ENCODE peak calls at places on chromosomes 6 and 20, in nine cellular contexts. One of them, this sample, is unnamed.

GRCh38 chr6:84773133-84773430 is 8.7 kb upstream of the TBX18 start:
- DNase-seq in activated B cell treated with CpG ODN at 0.5 μM for 24 hours: no peak
- DNase-seq in frontal cortex: no peak
- DNase-seq in SK-N-SH: no peak
- DNase-seq in adipocyte: no peak
- DNase-seq in heart right ventricle: no peak
- DNase-seq in stimulated activated CD4-positive, alpha-beta T cell treated with anti-CD3 and anti-CD28 coated beads, TNF-alpha, amount 100 ng/mL, for 1 hour: no peak
- DNase-seq in lower leg skin: no peak
- DNase-seq in A673: peak; percentile 51
- DNase-seq in this sample: no peak

GRCh38 chr20:58019027-58019849 is 209.2 kb downstream of the ANKRD60 start:
- DNase-seq in heart right ventricle: no peak
- DNase-seq in frontal cortex: no peak
- DNase-seq in stimulated activated CD4-positive, alpha-beta T cell treated with anti-CD3 and anti-CD28 coated beads, TNF-alpha, amount 100 ng/mL, for 1 hour: no peak
- DNase-seq in adipocyte: peak; percentile 68
- DNase-seq in lower leg skin: no peak
- DNase-seq in A673: no peak
- DNase-seq in activated B cell treated with CpG ODN at 0.5 μM for 24 hours: no peak
- DNase-seq in SK-N-SH: no peak
- DNase-seq in this sample: peak; percentile 40

GRCh38 chr20:35106827-35107380 is 14.3 kb upstream of the TRPC4AP start:
- DNase-seq in frontal cortex: no peak
- DNase-seq in lower leg skin: no peak
- DNase-seq in stimulated activated CD4-positive, alpha-beta T cell treated with anti-CD3 and anti-CD28 coated beads, TNF-alpha, amount 100 ng/mL, for 1 hour: no peak
- DNase-seq in adipocyte: no peak
- DNase-seq in SK-N-SH: no peak
- DNase-seq in A673: no peak
- DNase-seq in heart right ventricle: no peak
- DNase-seq in activated B cell treated with CpG ODN at 0.5 μM for 24 hours: no peak
- DNase-seq in this sample: no peak

GRCh38 chr6:38052035-38052434 is 232.5 kb downstream of the ZFAND3 start:
- DNase-seq in frontal cortex: no peak
- DNase-seq in A673: no peak
- DNase-seq in lower leg skin: no peak
- DNase-seq in stimulated activated CD4-positive, alpha-beta T cell treated with anti-CD3 and anti-CD28 coated beads, TNF-alpha, amount 100 ng/mL, for 1 hour: no peak
- DNase-seq in SK-N-SH: no peak
- DNase-seq in heart right ventricle: no peak
- DNase-seq in activated B cell treated with CpG ODN at 0.5 μM for 24 hours: no peak
- DNase-seq in adipocyte: no peak
- DNase-seq in this sample: no peak

GRCh38 chr6:149484733-149485700 is at the start of gene ZC3H12D:
- DNase-seq in SK-N-SH: no peak
- DNase-seq in adipocyte: peak; percentile 18
- DNase-seq in stimulated activated CD4-positive, alpha-beta T cell treated with anti-CD3 and anti-CD28 coated beads, TNF-alpha, amount 100 ng/mL, for 1 hour: peak; percentile 64
- DNase-seq in frontal cortex: no peak
- DNase-seq in A673: peak; percentile 56
- DNase-seq in heart right ventricle: no peak
- DNase-seq in activated B cell treated with CpG ODN at 0.5 μM for 24 hours: peak; percentile 75
- DNase-seq in lower leg skin: peak; percentile 45
- DNase-seq in this sample: peak; percentile 8

GRCh38 chr20:51570755-51571469 is 28.4 kb upstream of the NFATC2 start:
- DNase-seq in frontal cortex: no peak
- DNase-seq in stimulated activated CD4-positive, alpha-beta T cell treated with anti-CD3 and anti-CD28 coated beads, TNF-alpha, amount 100 ng/mL, for 1 hour: no peak
- DNase-seq in heart right ventricle: peak; percentile 67
- DNase-seq in lower leg skin: peak; percentile 43
- DNase-seq in SK-N-SH: no peak
- DNase-seq in A673: no peak
- DNase-seq in adipocyte: no peak
- DNase-seq in activated B cell treated with CpG ODN at 0.5 μM for 24 hours: no peak
- DNase-seq in this sample: no peak

GRCh38 chr6:137430954-137431353 is 63.2 kb downstream of the OLIG3 start:
- DNase-seq in A673: no peak
- DNase-seq in frontal cortex: no peak
- DNase-seq in heart right ventricle: no peak
- DNase-seq in stimulated activated CD4-positive, alpha-beta T cell treated with anti-CD3 and anti-CD28 coated beads, TNF-alpha, amount 100 ng/mL, for 1 hour: no peak
- DNase-seq in activated B cell treated with CpG ODN at 0.5 μM for 24 hours: no peak
- DNase-seq in adipocyte: no peak
- DNase-seq in lower leg skin: no peak
- DNase-seq in SK-N-SH: no peak
- DNase-seq in this sample: no peak

GRCh38 chr6:18226451-18226850 is 37.9 kb downstream of the DEK start:
- DNase-seq in frontal cortex: no peak
- DNase-seq in lower leg skin: no peak
- DNase-seq in heart right ventricle: no peak
- DNase-seq in SK-N-SH: no peak
- DNase-seq in A673: no peak
- DNase-seq in adipocyte: peak; percentile 88
- DNase-seq in stimulated activated CD4-positive, alpha-beta T cell treated with anti-CD3 and anti-CD28 coated beads, TNF-alpha, amount 100 ng/mL, for 1 hour: no peak
- DNase-seq in activated B cell treated with CpG ODN at 0.5 μM for 24 hours: no peak
- DNase-seq in this sample: peak; percentile 80

GRCh38 chr20:40993794-40994540 is 34.7 kb upstream of the TOP1 start:
- DNase-seq in lower leg skin: no peak
- DNase-seq in frontal cortex: no peak
- DNase-seq in SK-N-SH: no peak
- DNase-seq in activated B cell treated with CpG ODN at 0.5 μM for 24 hours: no peak
- DNase-seq in A673: peak; percentile 14
- DNase-seq in heart right ventricle: no peak
- DNase-seq in adipocyte: no peak
- DNase-seq in stimulated activated CD4-positive, alpha-beta T cell treated with anti-CD3 and anti-CD28 coated beads, TNF-alpha, amount 100 ng/mL, for 1 hour: no peak
- DNase-seq in this sample: no peak

GRCh38 chr6:34132486-34133185 is 13.3 kb downstream of the GRM4 start:
- DNase-seq in frontal cortex: no peak
- DNase-seq in activated B cell treated with CpG ODN at 0.5 μM for 24 hours: no peak
- DNase-seq in adipocyte: peak; percentile 54
- DNase-seq in SK-N-SH: no peak
- DNase-seq in stimulated activated CD4-positive, alpha-beta T cell treated with anti-CD3 and anti-CD28 coated beads, TNF-alpha, amount 100 ng/mL, for 1 hour: no peak
- DNase-seq in heart right ventricle: no peak
- DNase-seq in lower leg skin: no peak
- DNase-seq in A673: peak; percentile 65
- DNase-seq in this sample: no peak